ENCODE peak calls at places on chromosomes 1 and 21, in eight cellular contexts. One of them, this sample, is unnamed.

GRCh38 chr1:61403863-61404615 is 320.9 kb downstream of the TM2D1 start:
- DNase-seq in fibroblast of mammary gland: peak
- DNase-seq in adrenal gland: peak
- DNase-seq in uterus: no peak
- DNase-seq in coronary artery: no peak
- DNase-seq in fibroblast of the aortic adventitia: peak
- DNase-seq in small intestine: peak
- DNase-seq in body of pancreas: no peak
- DNase-seq in this sample: peak

GRCh38 chr1:157626099-157626498 is 28.2 kb upstream of the FCRL4 start:
- DNase-seq in fibroblast of the aortic adventitia: no peak
- DNase-seq in body of pancreas: peak
- DNase-seq in uterus: no peak
- DNase-seq in coronary artery: no peak
- DNase-seq in fibroblast of mammary gland: no peak
- DNase-seq in small intestine: peak
- DNase-seq in adrenal gland: no peak
- DNase-seq in this sample: no peak

GRCh38 chr1:155196103-155196892 is 11.4 kb downstream of the THBS3 start:
- DNase-seq in body of pancreas: no peak
- DNase-seq in fibroblast of mammary gland: no peak
- DNase-seq in fibroblast of the aortic adventitia: peak
- DNase-seq in adrenal gland: no peak
- DNase-seq in uterus: no peak
- DNase-seq in coronary artery: no peak
- DNase-seq in small intestine: no peak
- DNase-seq in this sample: peak

GRCh38 chr1:199867601-199868000 is 159.9 kb upstream of the NR5A2 start:
- DNase-seq in fibroblast of the aortic adventitia: no peak
- DNase-seq in small intestine: no peak
- DNase-seq in body of pancreas: no peak
- DNase-seq in coronary artery: no peak
- DNase-seq in adrenal gland: no peak
- DNase-seq in uterus: no peak
- DNase-seq in fibroblast of mammary gland: peak
- DNase-seq in this sample: no peak

GRCh38 chr1:198809247-198809646 is 170.4 kb downstream of the PTPRC start:
- DNase-seq in coronary artery: no peak
- DNase-seq in fibroblast of mammary gland: peak
- DNase-seq in small intestine: no peak
- DNase-seq in uterus: no peak
- DNase-seq in adrenal gland: no peak
- DNase-seq in fibroblast of the aortic adventitia: peak
- DNase-seq in body of pancreas: no peak
- DNase-seq in this sample: peak

GRCh38 chr1:29524285-29525065 is 288.2 kb downstream of the PTPRU start:
- DNase-seq in adrenal gland: no peak
- DNase-seq in fibroblast of the aortic adventitia: no peak
- DNase-seq in small intestine: no peak
- DNase-seq in uterus: no peak
- DNase-seq in fibroblast of mammary gland: no peak
- DNase-seq in coronary artery: peak
- DNase-seq in body of pancreas: no peak
- DNase-seq in this sample: no peak

GRCh38 chr1:113101588-113101987 is 28.6 kb downstream of the LRIG2 start:
- DNase-seq in body of pancreas: no peak
- DNase-seq in adrenal gland: no peak
- DNase-seq in uterus: no peak
- DNase-seq in coronary artery: no peak
- DNase-seq in small intestine: no peak
- DNase-seq in fibroblast of the aortic adventitia: peak
- DNase-seq in fibroblast of mammary gland: peak
- DNase-seq in this sample: no peak

GRCh38 chr1:111798580-111798979 is 42.9 kb downstream of the DDX20 start:
- DNase-seq in fibroblast of mammary gland: no peak
- DNase-seq in uterus: no peak
- DNase-seq in adrenal gland: no peak
- DNase-seq in fibroblast of the aortic adventitia: no peak
- DNase-seq in coronary artery: no peak
- DNase-seq in small intestine: no peak
- DNase-seq in body of pancreas: no peak
- DNase-seq in this sample: no peak

GRCh38 chr1:229217716-229218115 is 53.2 kb upstream of the RAB4A start:
- DNase-seq in fibroblast of mammary gland: no peak
- DNase-seq in coronary artery: no peak
- DNase-seq in fibroblast of the aortic adventitia: no peak
- DNase-seq in adrenal gland: no peak
- DNase-seq in small intestine: no peak
- DNase-seq in body of pancreas: no peak
- DNase-seq in uterus: no peak
- DNase-seq in this sample: no peak

GRCh38 chr21:14547834-14548513 is 1.9 kb upstream of the SAMSN1 start:
- DNase-seq in adrenal gland: no peak
- DNase-seq in fibroblast of the aortic adventitia: no peak
- DNase-seq in body of pancreas: no peak
- DNase-seq in coronary artery: no peak
- DNase-seq in uterus: no peak
- DNase-seq in small intestine: no peak
- DNase-seq in fibroblast of mammary gland: no peak
- DNase-seq in this sample: no peak

GRCh38 chr21:14541840-14542495 is 4.1 kb downstream of the SAMSN1 start:
- DNase-seq in coronary artery: no peak
- DNase-seq in fibroblast of the aortic adventitia: no peak
- DNase-seq in adrenal gland: no peak
- DNase-seq in body of pancreas: no peak
- DNase-seq in fibroblast of mammary gland: no peak
- DNase-seq in uterus: no peak
- DNase-seq in small intestine: no peak
- DNase-seq in this sample: no peak

GRCh38 chr21:14542638-14543037 is 3.5 kb downstream of the SAMSN1 start:
- DNase-seq in adrenal gland: no peak
- DNase-seq in coronary artery: no peak
- DNase-seq in uterus: no peak
- DNase-seq in small intestine: no peak
- DNase-seq in body of pancreas: no peak
- DNase-seq in fibroblast of mammary gland: no peak
- DNase-seq in fibroblast of the aortic adventitia: no peak
- DNase-seq in this sample: no peak

GRCh38 chr21:14545906-14546480 is at the start of gene SAMSN1:
- DNase-seq in uterus: no peak
- DNase-seq in fibroblast of the aortic adventitia: peak
- DNase-seq in small intestine: peak
- DNase-seq in fibroblast of mammary gland: no peak
- DNase-seq in coronary artery: no peak
- DNase-seq in body of pancreas: peak
- DNase-seq in adrenal gland: no peak
- DNase-seq in this sample: no peak

DNA sequence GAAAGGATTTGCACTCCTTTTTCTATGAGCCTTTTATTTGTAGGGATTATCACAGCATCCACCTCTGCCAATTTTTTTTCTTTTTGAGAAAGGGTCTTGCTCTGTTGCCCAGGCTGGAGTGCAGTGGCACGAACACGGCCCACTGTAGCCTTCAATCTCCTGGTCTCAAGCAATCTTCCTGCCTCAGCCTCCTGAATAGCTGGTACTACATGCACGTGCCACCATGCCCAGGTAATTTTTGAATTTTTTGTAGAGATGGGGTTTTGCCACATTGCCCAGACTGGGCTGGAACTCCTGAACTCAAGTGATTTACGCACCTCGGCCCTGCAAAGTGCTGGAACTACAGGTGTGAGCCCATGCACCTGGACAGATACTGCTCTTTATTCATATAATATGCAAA is 2.1 kb downstream of the SAMSN1 start:
- DNase-seq in small intestine: no peak
- DNase-seq in coronary artery: no peak
- DNase-seq in adrenal gland: no peak
- DNase-seq in body of pancreas: no peak
- DNase-seq in fibroblast of mammary gland: no peak
- DNase-seq in uterus: no peak
- DNase-seq in fibroblast of the aortic adventitia: no peak
- DNase-seq in this sample: no peak
- H3K4me3 ChIP-seq in small intestine: no peak
- H3K4me3 ChIP-seq in coronary artery: no peak
- H3K4me3 ChIP-seq in adrenal gland: no peak
- H3K4me3 ChIP-seq in body of pancreas: no peak
- H3K4me3 ChIP-seq in fibroblast of mammary gland: no peak
- H3K4me3 ChIP-seq in uterus: no peak
- H3K4me3 ChIP-seq in fibroblast of the aortic adventitia: no peak
- H3K4me3 ChIP-seq in this sample: no peak

GRCh38 chr1:9784508-9785133 is 39.1 kb downstream of the CLSTN1 start:
- DNase-seq in uterus: peak
- DNase-seq in coronary artery: no peak
- DNase-seq in adrenal gland: peak
- DNase-seq in body of pancreas: peak
- DNase-seq in fibroblast of the aortic adventitia: peak
- DNase-seq in small intestine: peak
- DNase-seq in fibroblast of mammary gland: peak
- DNase-seq in this sample: peak

GRCh38 chr1:9782897-9783296 is 40.9 kb downstream of the CLSTN1 start:
- DNase-seq in small intestine: no peak
- DNase-seq in coronary artery: no peak
- DNase-seq in fibroblast of the aortic adventitia: no peak
- DNase-seq in fibroblast of mammary gland: no peak
- DNase-seq in uterus: no peak
- DNase-seq in body of pancreas: no peak
- DNase-seq in adrenal gland: no peak
- DNase-seq in this sample: no peak

GRCh38 chr1:9785406-9785805 is 38.4 kb downstream of the CLSTN1 start:
- DNase-seq in fibroblast of mammary gland: no peak
- DNase-seq in small intestine: no peak
- DNase-seq in fibroblast of the aortic adventitia: no peak
- DNase-seq in adrenal gland: no peak
- DNase-seq in body of pancreas: no peak
- DNase-seq in coronary artery: no peak
- DNase-seq in uterus: no peak
- DNase-seq in this sample: no peak

GRCh38 chr1:9792156-9793042 is 31.4 kb downstream of the CLSTN1 start:
- DNase-seq in adrenal gland: no peak
- DNase-seq in fibroblast of mammary gland: peak
- DNase-seq in coronary artery: no peak
- DNase-seq in uterus: no peak
- DNase-seq in small intestine: peak
- DNase-seq in body of pancreas: peak
- DNase-seq in fibroblast of the aortic adventitia: no peak
- DNase-seq in this sample: peak

DNA sequence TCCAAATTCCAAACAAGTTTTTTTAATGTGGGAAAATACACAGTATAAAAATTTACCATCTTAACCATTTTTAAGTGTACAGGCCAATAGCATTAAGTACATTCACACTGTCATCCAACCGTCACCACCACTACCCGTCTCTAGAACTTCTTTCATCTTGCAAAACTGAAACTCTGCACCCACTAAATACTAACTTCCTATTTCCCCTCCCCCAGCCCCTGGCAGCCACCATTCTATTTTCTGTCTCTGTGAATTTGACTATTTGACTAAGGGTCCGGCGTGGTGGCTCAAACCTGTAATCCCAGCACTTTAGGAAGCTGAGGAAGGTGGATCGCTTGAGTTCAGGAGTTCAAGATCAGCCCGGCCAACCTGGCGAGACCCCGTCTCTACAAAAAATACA is 36.1 kb downstream of the CLSTN1 start:
- DNase-seq in fibroblast of the aortic adventitia: no peak
- DNase-seq in uterus: no peak
- DNase-seq in fibroblast of mammary gland: no peak
- DNase-seq in small intestine: no peak
- DNase-seq in coronary artery: no peak
- DNase-seq in adrenal gland: no peak
- DNase-seq in body of pancreas: no peak
- DNase-seq in this sample: no peak
- H3K4me3 ChIP-seq in fibroblast of the aortic adventitia: no peak
- H3K4me3 ChIP-seq in uterus: no peak
- H3K4me3 ChIP-seq in fibroblast of mammary gland: no peak
- H3K4me3 ChIP-seq in small intestine: no peak
- H3K4me3 ChIP-seq in coronary artery: no peak
- H3K4me3 ChIP-seq in adrenal gland: no peak
- H3K4me3 ChIP-seq in body of pancreas: no peak
- H3K4me3 ChIP-seq in this sample: no peak

GRCh38 chr1:40309374-40310128 is 7.5 kb downstream of the COL9A2 start:
- DNase-seq in adrenal gland: no peak
- DNase-seq in fibroblast of mammary gland: no peak
- DNase-seq in fibroblast of the aortic adventitia: peak
- DNase-seq in body of pancreas: no peak
- DNase-seq in small intestine: no peak
- DNase-seq in coronary artery: no peak
- DNase-seq in uterus: no peak
- DNase-seq in this sample: peak
- H3K4me3 ChIP-seq in adrenal gland: no peak
- H3K4me3 ChIP-seq in fibroblast of mammary gland: no peak
- H3K4me3 ChIP-seq in fibroblast of the aortic adventitia: no peak
- H3K4me3 ChIP-seq in body of pancreas: no peak
- H3K4me3 ChIP-seq in small intestine: no peak
- H3K4me3 ChIP-seq in coronary artery: no peak
- H3K4me3 ChIP-seq in uterus: no peak
- H3K4me3 ChIP-seq in this sample: no peak

GRCh38 chr1:187266051-187266450 is 437.3 kb downstream of the PLA2G4A start:
- DNase-seq in fibroblast of the aortic adventitia: no peak
- DNase-seq in small intestine: no peak
- DNase-seq in body of pancreas: no peak
- DNase-seq in uterus: no peak
- DNase-seq in fibroblast of mammary gland: no peak
- DNase-seq in adrenal gland: no peak
- DNase-seq in coronary artery: no peak
- DNase-seq in this sample: no peak
- H3K4me3 ChIP-seq in fibroblast of the aortic adventitia: no peak
- H3K4me3 ChIP-seq in small intestine: no peak
- H3K4me3 ChIP-seq in body of pancreas: no peak
- H3K4me3 ChIP-seq in uterus: no peak
- H3K4me3 ChIP-seq in fibroblast of mammary gland: no peak
- H3K4me3 ChIP-seq in adrenal gland: no peak
- H3K4me3 ChIP-seq in coronary artery: no peak
- H3K4me3 ChIP-seq in this sample: no peak

GRCh38 chr1:24961334-24961733 is 31.3 kb upstream of the RUNX3 start:
- DNase-seq in uterus: no peak
- DNase-seq in body of pancreas: no peak
- DNase-seq in small intestine: no peak
- DNase-seq in fibroblast of the aortic adventitia: no peak
- DNase-seq in coronary artery: no peak
- DNase-seq in adrenal gland: no peak
- DNase-seq in fibroblast of mammary gland: no peak
- DNase-seq in this sample: no peak
- H3K4me3 ChIP-seq in uterus: no peak
- H3K4me3 ChIP-seq in body of pancreas: no peak
- H3K4me3 ChIP-seq in small intestine: no peak
- H3K4me3 ChIP-seq in fibroblast of the aortic adventitia: no peak
- H3K4me3 ChIP-seq in coronary artery: no peak
- H3K4me3 ChIP-seq in adrenal gland: no peak
- H3K4me3 ChIP-seq in fibroblast of mammary gland: no peak
- H3K4me3 ChIP-seq in this sample: no peak

This sample was measured in astrocyte of the spinal cord.